ENCODE peak calls at places on chromosomes 5 and 9, in five cellular contexts. V is naive thymus-derived CD8-positive, alpha-beta T cell; W is cardiac muscle cell; C is body of pancreas; O is NCI-H1105 treated with DMSO at 0.1 percent for 48 hours. B is an unnamed sample.

GRCh38 chr9:92483896-92484545 is 1.7 kb upstream of the ASPN start:
- DNase-seq in V (no peak), W (peak; percentile 16), C (no peak), O (no peak), B (no peak)

GRCh38 chr5:163407034-163407652 is 30.3 kb upstream of the CCNG1 start:
- DNase-seq in V (no peak), W (peak; percentile 72), C (no peak), O (no peak), B (no peak)

GRCh38 chr9:116499986-116500871 is 186.9 kb upstream of the TRIM32 start:
- DNase-seq in V (no peak), W (peak; percentile 81), C (no peak), O (no peak), B (no peak)

GRCh38 chr5:133425764-133426738 is 186.3 kb downstream of the FSTL4 start:
- DNase-seq in V (no peak), W (no peak), C (no peak), O (no peak), B (no peak)

GRCh38 chr5:121949885-121950284 is 11.9 kb upstream of the SRFBP1 start:
- DNase-seq in V (no peak), W (peak; percentile 75), C (peak; percentile 30), O (peak; percentile 49), B (peak; percentile 1)

GRCh38 chr9:132136151-132136892 is 25.5 kb upstream of the NTNG2 start:
- DNase-seq in V (no peak), W (no peak), C (no peak), O (no peak), B (no peak)

GRCh38 chr9:110048976-110049698 is 158.8 kb downstream of the C9orf152 start:
- DNase-seq in V (no peak), W (peak; percentile 65), C (no peak), O (peak; percentile 15), B (peak; percentile 35)

GRCh38 chr5:68431181-68431580 is 215.6 kb downstream of the PIK3R1 start:
- DNase-seq in V (no peak), W (no peak), C (no peak), O (no peak), B (no peak)

GRCh38 chr9:18911714-18912342 is 121.2 kb downstream of the SAXO1 start:
- DNase-seq in V (no peak), W (no peak), C (no peak), O (no peak), B (no peak)

GRCh38 chr5:83576341-83576740 is 104.8 kb downstream of the VCAN start:
- DNase-seq in V (no peak), W (peak; percentile 42), C (no peak), O (no peak), B (no peak)

B was measured in NCI-H2171 treated with DMSO at 0.1 percent for 48 hours.